ENCODE peak calls at places on chromosomes 7 and 10, in five cellular contexts. A is GM12878, X is K562, T is A549, N is HepG2. Y is an unnamed sample.

GRCh38 chr10:29007370-29007747 is 281.5 kb upstream of the LYZL1 start:
- DNase-seq in T (no peak), A (no peak), N (no peak), X (no peak), Y (no peak)

GRCh38 chr10:101467286-101467770 is 113.4 kb downstream of the BTRC start:
- DNase-seq in N (peak; percentile 67), A (peak; percentile 23), T (peak; percentile 76), X (peak; percentile 67), Y (peak; percentile 87)

GRCh38 chr10:110336111-110336721 is 31.5 kb upstream of the SMNDC1 start:
- DNase-seq in X (no peak), A (no peak), T (peak; percentile 78), N (no peak), Y (peak; percentile 64)

GRCh38 chr10:111085690-111086353 is 9.0 kb downstream of the ADRA2A start:
- DNase-seq in T (no peak), X (no peak), N (no peak), A (no peak), Y (no peak)

GRCh38 chr10:1762066-1762465 is 24.7 kb upstream of the ADARB2 start:
- DNase-seq in T (no peak), A (no peak), N (no peak), X (no peak), Y (no peak)

GRCh38 chr7:44897299-44897698 is 12.0 kb upstream of the PURB start:
- DNase-seq in X (no peak), T (no peak), N (no peak), A (no peak), Y (no peak)

GRCh38 chr7:85833071-85833470 is 646.2 kb upstream of the SEMA3D start:
- DNase-seq in X (no peak), A (no peak), N (no peak), T (no peak), Y (no peak)

GRCh38 chr7:2012981-2013380 is 219.8 kb downstream of the MAD1L1 start:
- DNase-seq in X (no peak), N (no peak), T (no peak), A (no peak), Y (no peak)

GRCh38 chr10:70461397-70462348 is 16.9 kb upstream of the PALD1 start:
- DNase-seq in X (peak; percentile 82), T (peak; percentile 64), A (no peak), N (peak; percentile 37), Y (peak; percentile 92)

GRCh38 chr10:102632394-102633062 is 11.8 kb upstream of the TRIM8 start:
- DNase-seq in X (no peak), T (no peak), N (no peak), A (no peak), Y (no peak)

GRCh38 chr7:13742719-13743640 is 246.5 kb downstream of the ETV1 start:
- DNase-seq in T (peak; percentile 45), N (no peak), A (no peak), X (no peak), Y (peak; percentile 51)

GRCh38 chr7:155232911-155233702 is 64.6 kb upstream of the INSIG1 start:
- DNase-seq in T (no peak), X (no peak), A (no peak), N (no peak), Y (no peak)

GRCh38 chr10:11787846-11788245 is 35.3 kb upstream of the PROSER2 start:
- DNase-seq in T (no peak), N (no peak), X (no peak), A (no peak), Y (no peak)

GRCh38 chr10:29377333-29377961 is 88.6 kb downstream of the LYZL1 start:
- DNase-seq in A (no peak), N (no peak), T (peak; percentile 21), X (peak; percentile 55), Y (peak; percentile 43)

GRCh38 chr10:69009360-69009759 is 20.8 kb downstream of the KIFBP start:
- DNase-seq in N (no peak), X (no peak), T (no peak), A (no peak), Y (no peak)
- TF ChIP-seq JUNB in N (no peak), X (no peak), T (no peak), A (no peak), Y (no peak)

GRCh38 chr7:114957434-114957833 is 35.5 kb downstream of the MDFIC start:
- DNase-seq in N (no peak), T (no peak), A (no peak), X (no peak), Y (no peak)
- H3K4me1 ChIP-seq in N (no peaks in the 10 kb centered on the region), T (no peaks in the 10 kb centered on the region), A (peaks cover 12% of the 10 kb centered on the region), X (no peaks in the 10 kb centered on the region), Y (peaks cover 3% of the 10 kb centered on the region)

GRCh38 chr7:116598278-116598677 is 73.4 kb downstream of the CAV1 start:
- DNase-seq in X (peak; percentile 65), N (no peak), A (no peak), T (peak; percentile 30), Y (no peak)
- TF ChIP-seq CTCF in X (peak; percentile 76), N (peak; percentile 83), A (peak; percentile 41), T (peak; percentile 42), Y (peak; percentile 38)

DNA sequence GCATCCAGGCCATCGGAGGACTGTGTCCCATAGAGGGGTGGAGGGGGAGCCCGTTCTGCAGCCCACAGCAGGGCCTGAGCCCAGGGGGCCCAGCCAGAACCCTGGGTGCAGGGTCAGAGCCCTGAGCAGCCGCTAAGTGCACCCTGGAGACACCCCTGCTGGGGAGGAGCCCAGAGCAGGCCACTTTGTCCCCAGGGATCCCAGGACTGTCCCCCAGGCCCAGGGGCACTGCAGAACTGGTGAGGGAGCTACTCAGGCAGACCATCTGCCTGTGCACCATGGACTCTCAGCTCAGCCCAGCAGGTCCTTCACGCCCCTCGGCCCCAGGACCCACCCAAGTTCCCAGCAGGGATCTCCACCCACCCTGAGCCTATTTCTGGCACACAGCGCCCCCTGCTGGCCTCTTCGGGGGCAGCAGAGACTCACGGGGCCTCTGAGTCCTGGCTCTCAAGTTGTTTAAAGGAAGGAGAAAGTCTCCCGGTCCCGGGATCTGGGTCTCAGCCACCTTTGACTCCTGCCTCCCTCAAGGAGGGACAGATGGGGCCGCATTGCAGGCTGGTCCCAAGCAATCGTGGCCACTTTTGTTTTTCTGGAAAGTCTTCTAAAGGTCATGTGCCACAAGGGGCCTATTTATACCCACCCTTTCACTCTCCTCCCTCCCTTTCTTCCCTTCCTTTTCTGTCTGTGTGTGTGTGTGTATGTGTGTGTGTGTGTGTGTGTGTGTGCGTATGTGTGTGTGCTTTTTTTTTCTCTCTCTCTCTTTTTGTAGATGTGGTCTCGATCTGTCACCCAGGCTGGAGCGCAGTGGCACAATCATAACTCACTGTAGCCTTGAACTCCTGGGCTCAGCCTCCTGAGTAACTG is 90.3 kb downstream of the MYL10 start:
- DNase-seq in T (peak; percentile 66), X (peak; percentile 88), A (no peak), N (peak; percentile 34), Y (peak; percentile 85)
- TF ChIP-seq JUNB in T (no peak), X (no peak), A (no peak), N (no peak), Y (no peak)

GRCh38 chr7:30900803-30901362 is 10.8 kb upstream of the AQP1 start:
- DNase-seq in X (no peak), N (no peak), T (no peak), A (no peak), Y (no peak)

GRCh38 chr7:30904566-30904965 is 7.1 kb upstream of the AQP1 start:
- DNase-seq in T (no peak), A (no peak), N (no peak), X (no peak), Y (no peak)

GRCh38 chr7:30901856-30902255 is 9.8 kb upstream of the AQP1 start:
- DNase-seq in T (no peak), A (no peak), N (no peak), X (peak; percentile 85), Y (no peak)

GRCh38 chr7:30903146-30903545 is 8.5 kb upstream of the AQP1 start:
- DNase-seq in N (no peak), X (no peak), A (no peak), T (no peak), Y (no peak)

GRCh38 chr7:30902466-30902865 is 9.2 kb upstream of the AQP1 start:
- DNase-seq in T (no peak), A (no peak), X (no peak), N (no peak), Y (no peak)
- H3K4me1 ChIP-seq in T (peaks cover 10% of the 10 kb centered on the region), A (no peaks in the 10 kb centered on the region), X (peaks cover 13% of the 10 kb centered on the region), N (no peaks in the 10 kb centered on the region), Y (no peaks in the 10 kb centered on the region)

DNA sequence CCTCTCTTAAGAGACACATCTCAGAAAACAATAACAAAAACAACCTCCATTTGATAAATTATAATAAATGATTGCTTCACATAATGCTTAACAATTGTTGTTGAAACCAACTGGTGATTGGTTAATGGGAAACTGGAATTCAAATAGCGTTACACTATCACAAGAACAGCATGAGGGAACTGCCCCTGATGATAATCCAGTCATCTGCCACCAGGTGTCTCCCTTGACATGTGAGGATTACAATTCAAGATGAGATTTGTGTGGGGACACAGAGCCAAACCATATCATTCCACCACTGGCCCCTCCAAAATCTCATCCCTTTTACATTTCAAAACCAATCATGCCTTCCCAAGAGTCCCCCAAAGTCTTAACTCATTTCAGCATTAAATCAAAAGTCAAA is 375.9 kb downstream of the BMPER start:
- DNase-seq in N (peak; percentile 13), T (peak; percentile 32), X (no peak), A (no peak), Y (peak; percentile 24)
- TF ChIP-seq CTCF in N (peak; percentile 40), T (no peak), X (no peak), A (no peak), Y (peak; percentile 57)

DNA sequence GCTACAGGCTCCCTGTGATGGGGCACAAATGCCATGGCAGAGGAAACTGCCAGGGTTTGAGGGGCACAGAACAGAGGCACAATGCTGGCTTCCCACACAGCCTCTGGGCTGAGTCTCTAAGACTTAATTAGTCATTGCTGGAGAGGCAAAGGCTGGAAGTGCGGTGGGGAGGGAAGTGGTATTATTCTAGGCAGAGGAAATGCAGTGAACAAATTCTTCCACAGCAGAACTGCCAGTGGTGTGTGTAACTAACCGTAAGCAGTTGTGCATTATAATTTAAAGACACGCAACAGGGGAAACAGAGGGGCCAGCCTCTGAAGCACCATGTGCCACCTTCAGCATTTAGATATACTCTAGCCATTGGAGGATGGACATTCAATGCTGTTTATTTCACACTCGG is 12.8 kb downstream of the ICA1 start:
- DNase-seq in A (no peak), N (no peak), X (no peak), T (no peak), Y (no peak)
- TF ChIP-seq JUNB in A (no peak), N (no peak), X (no peak), T (no peak), Y (no peak)

DNA sequence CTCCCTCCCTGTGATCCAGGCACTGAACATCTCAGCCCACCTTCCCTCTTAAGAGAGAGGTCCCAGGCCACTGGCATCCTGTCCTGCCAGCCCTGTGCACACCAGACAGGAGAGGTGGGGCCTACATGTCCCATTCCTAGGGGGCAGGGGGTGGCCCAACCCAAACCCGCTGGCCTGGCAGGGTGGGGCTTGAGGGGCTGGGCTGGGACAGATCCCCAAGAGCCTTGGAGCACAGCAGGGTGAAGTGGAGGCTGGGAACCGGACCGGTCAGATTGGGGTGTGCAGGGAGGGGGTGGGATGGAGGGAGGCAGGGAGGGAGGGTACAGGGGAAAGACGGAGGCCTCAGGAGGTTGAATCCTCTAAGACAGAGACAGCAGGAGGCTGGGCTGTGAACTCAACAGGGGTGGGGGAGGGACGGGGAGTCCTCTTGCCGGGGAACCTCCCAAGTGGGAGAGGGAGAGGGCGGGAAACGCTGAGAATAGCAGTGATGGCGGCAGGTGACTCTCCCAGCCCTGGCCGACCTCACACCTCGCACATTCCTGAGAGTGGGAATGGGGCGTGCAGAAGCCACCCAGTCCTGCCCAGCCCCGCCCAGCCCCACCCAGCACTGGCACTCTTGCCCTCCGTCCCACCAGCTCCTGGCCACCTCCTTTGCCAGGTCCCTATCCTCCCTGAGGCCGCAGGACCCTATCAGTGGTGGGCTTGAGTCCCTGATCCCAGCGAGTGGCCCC is 6.7 kb downstream of the TSC22D4 start:
- DNase-seq in A (no peak), T (no peak), X (no peak), N (no peak), Y (no peak)
- H3K4me1 ChIP-seq in A (peaks cover 24% of the 10 kb centered on the region), T (peaks cover 21% of the 10 kb centered on the region), X (peaks cover 40% of the 10 kb centered on the region), N (peaks cover 21% of the 10 kb centered on the region), Y (peaks cover 8% of the 10 kb centered on the region)

Y was measured in GM23338.